ENCODE peak calls at places on chromosomes 7 and 10, in five cellular contexts. P, T, I, M and E are unnamed samples.
A peak's percentile ranks its signal among the peaks of the same experiment; 100 is the strongest.

GRCh38 chr10:90847436-90847835 is 10.4 kb downstream of the HTR7 start:
- DNase-seq in P (no peak), T (no peak), I (no peak), M (no peak), E (no peak)

GRCh38 chr7:39198556-39198955 is 220.8 kb downstream of the POU6F2 start:
- DNase-seq in P (no peak), T (no peak), I (no peak), M (no peak), E (no peak)

GRCh38 chr7:152761116-152761748 is 1.7 kb downstream of the ACTR3B start:
- DNase-seq in P (no peak), T (no peak), I (no peak), M (no peak), E (no peak)

GRCh38 chr7:102973096-102973802 is 60.4 kb downstream of the LRRC17 start:
- DNase-seq in P (no peak), T (no peak), I (no peak), M (no peak), E (no peak)

GRCh38 chr7:3579638-3580219 is 278.7 kb downstream of the SDK1 start:
- DNase-seq in P (no peak), T (no peak), I (no peak), M (no peak), E (no peak)

GRCh38 chr7:92460109-92460508 is 12.8 kb downstream of the GATAD1 start:
- DNase-seq in P (no peak), T (no peak), I (no peak), M (no peak), E (no peak)

GRCh38 chr10:92074126-92074887 is 150.7 kb downstream of the BTAF1 start:
- DNase-seq in P (no peak), T (no peak), I (no peak), M (no peak), E (no peak)

GRCh38 chr10:124157286-124157685 is 63.9 kb upstream of the CHST15 start:
- DNase-seq in P (no peak), T (no peak), I (no peak), M (no peak), E (peak; percentile 33)

GRCh38 chr10:34526758-34527730 is 288.1 kb downstream of the PARD3 start:
- DNase-seq in P (no peak), T (peak; percentile 80), I (no peak), M (no peak), E (peak; percentile 93)

GRCh38 chr10:32139223-32140073 is 83.2 kb upstream of the KIF5B start:
- DNase-seq in P (peak; percentile 9), T (peak; percentile 84), I (peak; percentile 74), M (no peak), E (peak; percentile 61)

GRCh38 chr7:44982535-44982923 is 3.7 kb upstream of the MYO1G start:
- DNase-seq in P (no peak), T (no peak), I (no peak), M (no peak), E (no peak)

GRCh38 chr10:115657161-115657850 is 564.1 kb downstream of the ATRNL1 start:
- DNase-seq in P (no peak), T (no peak), I (no peak), M (no peak), E (no peak)

GRCh38 chr10:71512794-71513379 is 116.2 kb downstream of the CDH23 start:
- DNase-seq in P (no peak), T (no peak), I (no peak), M (no peak), E (no peak)

GRCh38 chr10:96470108-96470743 is 43.5 kb downstream of the TLL2 start:
- DNase-seq in P (peak; percentile 43), T (no peak), I (peak; percentile 73), M (no peak), E (no peak)

GRCh38 chr10:38118072-38118807 is 24.1 kb downstream of the ZNF37A start:
- DNase-seq in P (no peak), T (no peak), I (no peak), M (no peak), E (no peak)

DNA sequence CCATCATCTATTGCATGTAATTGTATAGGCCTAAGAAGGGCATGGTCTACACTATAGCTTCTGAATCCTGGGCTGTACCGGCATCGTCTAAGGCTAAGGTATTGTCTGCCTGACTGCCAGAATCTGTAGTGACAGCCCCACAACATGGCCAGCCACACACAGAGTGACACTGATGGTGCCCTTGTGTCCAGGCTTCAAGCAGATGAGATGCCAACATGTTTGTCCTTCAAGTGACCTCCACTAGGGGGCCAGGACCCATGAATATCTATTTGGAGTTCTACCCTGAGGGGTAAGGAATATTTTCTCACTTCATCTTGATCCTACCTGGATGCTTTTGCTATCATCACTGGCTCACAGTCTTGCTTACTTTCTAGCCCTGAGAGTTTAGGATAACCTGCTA is 1.5 kb downstream of the CYP3A7 start:
- DNase-seq in P (peak; percentile 5), T (no peak), I (peak; percentile 23), M (no peak), E (no peak)
- TF ChIP-seq CTCF in P (peak; percentile 36), T (peak; percentile 12), I (peak; percentile 28), M (peak; percentile 46), E (peak; percentile 8)

GRCh38 chr7:137484326-137484725 is 140.8 kb upstream of the PTN start:
- DNase-seq in P (no peak), T (no peak), I (no peak), M (no peak), E (no peak)

GRCh38 chr7:137485818-137486217 is 142.3 kb upstream of the PTN start:
- DNase-seq in P (no peak), T (no peak), I (no peak), M (no peak), E (no peak)

GRCh38 chr7:137489880-137490279 is 146.3 kb upstream of the PTN start:
- DNase-seq in P (no peak), T (no peak), I (no peak), M (no peak), E (no peak)

GRCh38 chr7:137492889-137493288 is 149.4 kb upstream of the PTN start:
- DNase-seq in P (no peak), T (no peak), I (no peak), M (no peak), E (no peak)

DNA sequence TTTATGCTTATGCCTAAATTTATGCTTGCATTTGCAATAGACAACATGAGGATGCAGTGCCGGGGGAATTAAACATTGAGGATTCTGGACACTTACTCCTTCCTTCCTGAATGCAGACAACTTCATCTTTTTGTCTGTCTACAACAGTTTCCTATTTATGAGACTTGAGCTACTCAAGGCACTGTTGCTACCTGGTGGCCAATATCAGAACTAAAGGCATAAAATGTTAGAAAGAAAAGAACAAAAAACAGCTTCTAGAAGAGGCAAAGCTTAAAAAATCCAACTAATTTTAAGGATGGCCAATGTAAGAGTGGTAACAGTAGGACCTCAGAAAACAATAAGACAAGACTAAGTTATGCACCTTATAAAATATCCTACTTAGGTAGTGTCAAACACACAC is 144.5 kb upstream of the PTN start:
- DNase-seq in P (no peak), T (no peak), I (no peak), M (no peak), E (no peak)
- TF ChIP-seq CTCF in P (no peak), T (peak; percentile 19), I (no peak), M (peak; percentile 20), E (peak; percentile 7)

DNA sequence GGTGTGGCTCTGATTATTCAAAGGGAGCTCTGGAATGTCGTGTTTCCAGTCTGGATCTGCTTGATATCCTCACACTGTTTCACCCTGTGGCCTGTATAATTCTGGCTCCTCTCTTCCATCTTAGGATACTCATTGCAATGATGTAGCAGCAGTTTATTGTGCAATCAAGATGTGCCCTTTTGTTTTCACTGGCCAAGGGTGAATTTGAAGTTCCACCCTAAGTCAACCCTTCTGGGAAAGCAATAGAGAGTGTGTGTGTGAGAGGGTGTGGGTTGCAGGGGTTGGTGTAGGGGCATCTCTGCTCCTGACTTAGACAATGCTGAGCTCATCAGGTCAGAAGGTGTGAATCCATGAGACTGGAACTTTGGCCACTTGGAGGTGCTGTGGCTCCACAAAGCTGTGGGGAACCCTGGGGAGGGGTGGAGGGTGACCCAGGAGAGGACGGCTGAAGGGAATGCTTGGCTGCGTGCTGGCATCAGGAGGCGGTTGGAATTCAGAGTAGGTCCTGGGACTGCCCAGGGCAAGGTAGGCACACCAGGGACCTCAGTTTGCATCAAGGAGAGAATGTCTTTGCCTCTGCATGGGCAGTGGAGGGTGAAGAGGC is 118.0 kb upstream of the PRSS58 start:
- DNase-seq in P (peak; percentile 40), T (no peak), I (peak; percentile 81), M (no peak), E (no peak)
- TF ChIP-seq CTCF in P (peak; percentile 23), T (peak; percentile 14), I (no peak), M (peak; percentile 35), E (peak; percentile 48)

GRCh38 chr7:54785261-54785660 is 26.2 kb upstream of the SEC61G start:
- DNase-seq in P (no peak), T (no peak), I (no peak), M (no peak), E (no peak)
- TF ChIP-seq CTCF in P (no peak), T (no peak), I (no peak), M (no peak), E (no peak)